ENCODE peak calls at places on chromosomes 11 and 22, in ten cellular contexts. One of them, this sample, is unnamed.

GRCh38 chr22:42879371-42880021 is 22.4 kb upstream of the ARFGAP3 start:
- DNase-seq in GM12878: no peak
- DNase-seq in activated CD8-positive, alpha-beta T cell treated with anti-CD3 and anti-CD28 coated beads for 36 hours: no peak
- DNase-seq in Peyer's patch: no peak
- DNase-seq in fibroblast of pulmonary artery: no peak
- DNase-seq in GM20000: no peak
- DNase-seq in activated B cell treated with CpG ODN at 0.5 μM for 24 hours: no peak
- DNase-seq in tibial artery: no peak
- DNase-seq in A549: no peak
- DNase-seq in cardiac fibroblast: no peak
- DNase-seq in this sample: no peak

GRCh38 chr11:16993495-16993894 is 20.7 kb downstream of the PLEKHA7 start:
- DNase-seq in GM12878: no peak
- DNase-seq in activated CD8-positive, alpha-beta T cell treated with anti-CD3 and anti-CD28 coated beads for 36 hours: no peak
- DNase-seq in Peyer's patch: no peak
- DNase-seq in fibroblast of pulmonary artery: no peak
- DNase-seq in GM20000: no peak
- DNase-seq in activated B cell treated with CpG ODN at 0.5 μM for 24 hours: no peak
- DNase-seq in tibial artery: no peak
- DNase-seq in A549: no peak
- DNase-seq in cardiac fibroblast: no peak
- DNase-seq in this sample: no peak

GRCh38 chr11:61149624-61150615 is 11.3 kb downstream of the VPS37C start:
- DNase-seq in GM12878: no peak
- DNase-seq in activated CD8-positive, alpha-beta T cell treated with anti-CD3 and anti-CD28 coated beads for 36 hours: no peak
- DNase-seq in Peyer's patch: no peak
- DNase-seq in fibroblast of pulmonary artery: peak; percentile 60
- DNase-seq in GM20000: no peak
- DNase-seq in activated B cell treated with CpG ODN at 0.5 μM for 24 hours: no peak
- DNase-seq in tibial artery: no peak
- DNase-seq in A549: no peak
- DNase-seq in cardiac fibroblast: peak; percentile 33
- DNase-seq in this sample: no peak

GRCh38 chr11:74321487-74322188 is 10.2 kb upstream of the P4HA3 start:
- DNase-seq in GM12878: no peak
- DNase-seq in activated CD8-positive, alpha-beta T cell treated with anti-CD3 and anti-CD28 coated beads for 36 hours: peak; percentile 42
- DNase-seq in Peyer's patch: no peak
- DNase-seq in fibroblast of pulmonary artery: peak; percentile 73
- DNase-seq in GM20000: peak; percentile 52
- DNase-seq in activated B cell treated with CpG ODN at 0.5 μM for 24 hours: no peak
- DNase-seq in tibial artery: peak; percentile 37
- DNase-seq in A549: no peak
- DNase-seq in cardiac fibroblast: peak; percentile 88
- DNase-seq in this sample: no peak

GRCh38 chr11:61820174-61820573 is 3.4 kb upstream of the FADS1 start:
- DNase-seq in GM12878: no peak
- DNase-seq in activated CD8-positive, alpha-beta T cell treated with anti-CD3 and anti-CD28 coated beads for 36 hours: no peak
- DNase-seq in Peyer's patch: no peak
- DNase-seq in fibroblast of pulmonary artery: no peak
- DNase-seq in GM20000: no peak
- DNase-seq in activated B cell treated with CpG ODN at 0.5 μM for 24 hours: no peak
- DNase-seq in tibial artery: no peak
- DNase-seq in A549: peak; percentile 55
- DNase-seq in cardiac fibroblast: peak; percentile 80
- DNase-seq in this sample: no peak

GRCh38 chr11:72491001-72491400 is 56.7 kb upstream of the CLPB start:
- DNase-seq in GM12878: no peak
- DNase-seq in activated CD8-positive, alpha-beta T cell treated with anti-CD3 and anti-CD28 coated beads for 36 hours: no peak
- DNase-seq in Peyer's patch: no peak
- DNase-seq in fibroblast of pulmonary artery: peak; percentile 52
- DNase-seq in GM20000: no peak
- DNase-seq in activated B cell treated with CpG ODN at 0.5 μM for 24 hours: no peak
- DNase-seq in tibial artery: no peak
- DNase-seq in A549: no peak
- DNase-seq in cardiac fibroblast: peak; percentile 36
- DNase-seq in this sample: no peak

GRCh38 chr22:39299829-39300178 is 19.6 kb downstream of the RPL3 start:
- DNase-seq in GM12878: peak; percentile 48
- DNase-seq in activated CD8-positive, alpha-beta T cell treated with anti-CD3 and anti-CD28 coated beads for 36 hours: no peak
- DNase-seq in Peyer's patch: peak; percentile 39
- DNase-seq in fibroblast of pulmonary artery: no peak
- DNase-seq in GM20000: peak; percentile 64
- DNase-seq in activated B cell treated with CpG ODN at 0.5 μM for 24 hours: no peak
- DNase-seq in tibial artery: peak; percentile 50
- DNase-seq in A549: no peak
- DNase-seq in cardiac fibroblast: peak; percentile 53
- DNase-seq in this sample: no peak

GRCh38 chr11:73801136-73801535 is 13.5 kb downstream of the MRPL48 start:
- DNase-seq in GM12878: no peak
- DNase-seq in activated CD8-positive, alpha-beta T cell treated with anti-CD3 and anti-CD28 coated beads for 36 hours: no peak
- DNase-seq in Peyer's patch: no peak
- DNase-seq in fibroblast of pulmonary artery: no peak
- DNase-seq in GM20000: no peak
- DNase-seq in activated B cell treated with CpG ODN at 0.5 μM for 24 hours: no peak
- DNase-seq in tibial artery: no peak
- DNase-seq in A549: no peak
- DNase-seq in cardiac fibroblast: no peak
- DNase-seq in this sample: no peak

GRCh38 chr11:9814108-9814507 is 150.2 kb downstream of the SWAP70 start:
- DNase-seq in GM12878: no peak
- DNase-seq in activated CD8-positive, alpha-beta T cell treated with anti-CD3 and anti-CD28 coated beads for 36 hours: no peak
- DNase-seq in Peyer's patch: no peak
- DNase-seq in fibroblast of pulmonary artery: no peak
- DNase-seq in GM20000: no peak
- DNase-seq in activated B cell treated with CpG ODN at 0.5 μM for 24 hours: no peak
- DNase-seq in tibial artery: no peak
- DNase-seq in A549: no peak
- DNase-seq in cardiac fibroblast: peak; percentile 27
- DNase-seq in this sample: no peak

GRCh38 chr22:37846433-37846832 is 2.3 kb upstream of the ANKRD54 start:
- DNase-seq in GM12878: no peak
- DNase-seq in activated CD8-positive, alpha-beta T cell treated with anti-CD3 and anti-CD28 coated beads for 36 hours: no peak
- DNase-seq in Peyer's patch: no peak
- DNase-seq in fibroblast of pulmonary artery: no peak
- DNase-seq in GM20000: no peak
- DNase-seq in activated B cell treated with CpG ODN at 0.5 μM for 24 hours: no peak
- DNase-seq in tibial artery: no peak
- DNase-seq in A549: no peak
- DNase-seq in cardiac fibroblast: no peak
- DNase-seq in this sample: no peak

GRCh38 chr22:18078329-18079041 is 695 bp downstream of the PEX26 start:
- DNase-seq in GM12878: no peak
- DNase-seq in activated CD8-positive, alpha-beta T cell treated with anti-CD3 and anti-CD28 coated beads for 36 hours: peak; percentile 65
- DNase-seq in Peyer's patch: peak; percentile 39
- DNase-seq in fibroblast of pulmonary artery: no peak
- DNase-seq in GM20000: no peak
- DNase-seq in activated B cell treated with CpG ODN at 0.5 μM for 24 hours: peak; percentile 32
- DNase-seq in tibial artery: no peak
- DNase-seq in A549: peak; percentile 23
- DNase-seq in cardiac fibroblast: no peak
- DNase-seq in this sample: no peak

GRCh38 chr22:29636751-29637150 is 33.3 kb downstream of the NF2 start:
- DNase-seq in GM12878: no peak
- DNase-seq in activated CD8-positive, alpha-beta T cell treated with anti-CD3 and anti-CD28 coated beads for 36 hours: no peak
- DNase-seq in Peyer's patch: no peak
- DNase-seq in fibroblast of pulmonary artery: no peak
- DNase-seq in GM20000: no peak
- DNase-seq in activated B cell treated with CpG ODN at 0.5 μM for 24 hours: no peak
- DNase-seq in tibial artery: no peak
- DNase-seq in A549: no peak
- DNase-seq in cardiac fibroblast: no peak
- DNase-seq in this sample: no peak

GRCh38 chr11:15158351-15159015 is 43.8 kb downstream of the INSC start:
- DNase-seq in GM12878: no peak
- DNase-seq in activated CD8-positive, alpha-beta T cell treated with anti-CD3 and anti-CD28 coated beads for 36 hours: no peak
- DNase-seq in Peyer's patch: no peak
- DNase-seq in fibroblast of pulmonary artery: peak; percentile 59
- DNase-seq in GM20000: no peak
- DNase-seq in activated B cell treated with CpG ODN at 0.5 μM for 24 hours: no peak
- DNase-seq in tibial artery: no peak
- DNase-seq in A549: no peak
- DNase-seq in cardiac fibroblast: peak; percentile 87
- DNase-seq in this sample: no peak

DNA sequence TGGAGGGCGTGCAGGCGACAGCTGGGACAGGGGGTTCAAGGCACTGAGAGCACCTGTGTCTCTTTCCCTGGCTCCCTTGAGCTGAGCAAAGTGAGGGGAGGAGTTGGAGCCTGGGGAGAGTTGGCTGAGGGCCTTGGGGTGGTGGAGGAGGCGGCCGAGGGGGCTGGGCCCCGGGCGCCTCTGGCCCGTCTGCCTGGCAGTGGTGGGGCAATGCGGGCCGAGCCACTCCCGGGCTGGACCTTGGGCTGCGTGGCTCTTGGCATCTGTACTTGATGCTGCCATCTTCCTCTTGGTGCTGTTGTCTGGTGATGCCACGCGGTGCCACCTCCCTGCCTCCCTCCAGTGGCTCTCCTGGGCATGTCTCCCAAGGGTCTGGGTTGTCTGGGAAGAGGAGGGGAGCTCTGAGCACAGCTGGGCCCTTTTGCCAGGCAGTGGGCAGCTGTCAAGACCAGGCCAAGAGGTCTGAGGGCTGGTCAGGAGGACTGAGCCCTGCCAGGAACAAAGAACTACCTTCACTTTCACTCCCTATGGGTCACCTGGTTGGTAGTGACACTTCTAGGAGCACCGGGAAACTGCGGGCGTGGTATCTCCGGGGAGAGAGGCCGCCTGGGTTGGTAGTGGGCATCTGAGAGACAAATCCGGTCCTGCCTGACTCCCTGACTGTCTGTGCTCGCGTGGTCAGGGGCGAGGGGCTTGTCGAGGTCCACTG is 1.3 kb downstream of the GRIK4 start:
- DNase-seq in GM12878: no peak
- DNase-seq in activated CD8-positive, alpha-beta T cell treated with anti-CD3 and anti-CD28 coated beads for 36 hours: no peak
- DNase-seq in Peyer's patch: no peak
- DNase-seq in fibroblast of pulmonary artery: no peak
- DNase-seq in GM20000: no peak
- DNase-seq in activated B cell treated with CpG ODN at 0.5 μM for 24 hours: no peak
- DNase-seq in tibial artery: no peak
- DNase-seq in A549: peak; percentile 25
- DNase-seq in cardiac fibroblast: no peak
- DNase-seq in this sample: peak; percentile 67
- TF ChIP-seq CTCF in GM12878: no peak
- TF ChIP-seq CTCF in activated CD8-positive, alpha-beta T cell treated with anti-CD3 and anti-CD28 coated beads for 36 hours: no peak
- TF ChIP-seq CTCF in Peyer's patch: no peak
- TF ChIP-seq CTCF in fibroblast of pulmonary artery: no peak
- TF ChIP-seq CTCF in GM20000: no peak
- TF ChIP-seq CTCF in activated B cell treated with CpG ODN at 0.5 μM for 24 hours: no peak
- TF ChIP-seq CTCF in tibial artery: no peak
- TF ChIP-seq CTCF in A549: no peak
- TF ChIP-seq CTCF in cardiac fibroblast: no peak
- TF ChIP-seq CTCF in this sample: no peak

DNA sequence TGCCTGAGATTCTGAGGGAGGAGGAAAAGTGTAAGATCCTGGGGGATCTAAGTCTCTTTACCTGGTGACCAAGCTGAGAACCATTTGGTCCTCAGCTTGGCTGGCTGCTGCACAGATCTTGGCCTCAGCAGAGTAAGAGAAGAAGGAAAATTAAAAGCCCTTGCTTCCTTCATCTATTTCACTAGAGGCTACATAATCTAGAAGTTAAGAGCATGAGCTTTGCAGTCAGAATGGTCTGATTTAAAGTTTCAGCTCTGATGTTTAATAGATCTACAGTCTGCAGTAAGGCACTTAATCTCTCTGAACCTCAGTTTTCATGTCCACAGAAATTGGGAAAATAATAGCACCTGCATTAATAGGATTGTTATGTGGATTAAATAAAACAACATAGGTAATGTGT is 3.1 kb upstream of the ZBTB16 start:
- DNase-seq in GM12878: no peak
- DNase-seq in activated CD8-positive, alpha-beta T cell treated with anti-CD3 and anti-CD28 coated beads for 36 hours: no peak
- DNase-seq in Peyer's patch: no peak
- DNase-seq in fibroblast of pulmonary artery: no peak
- DNase-seq in GM20000: no peak
- DNase-seq in activated B cell treated with CpG ODN at 0.5 μM for 24 hours: no peak
- DNase-seq in tibial artery: no peak
- DNase-seq in A549: no peak
- DNase-seq in cardiac fibroblast: no peak
- DNase-seq in this sample: no peak
- TF ChIP-seq CTCF in GM12878: no peak
- TF ChIP-seq CTCF in activated CD8-positive, alpha-beta T cell treated with anti-CD3 and anti-CD28 coated beads for 36 hours: no peak
- TF ChIP-seq CTCF in Peyer's patch: no peak
- TF ChIP-seq CTCF in fibroblast of pulmonary artery: no peak
- TF ChIP-seq CTCF in GM20000: no peak
- TF ChIP-seq CTCF in activated B cell treated with CpG ODN at 0.5 μM for 24 hours: no peak
- TF ChIP-seq CTCF in tibial artery: no peak
- TF ChIP-seq CTCF in A549: no peak
- TF ChIP-seq CTCF in cardiac fibroblast: no peak
- TF ChIP-seq CTCF in this sample: no peak

DNA sequence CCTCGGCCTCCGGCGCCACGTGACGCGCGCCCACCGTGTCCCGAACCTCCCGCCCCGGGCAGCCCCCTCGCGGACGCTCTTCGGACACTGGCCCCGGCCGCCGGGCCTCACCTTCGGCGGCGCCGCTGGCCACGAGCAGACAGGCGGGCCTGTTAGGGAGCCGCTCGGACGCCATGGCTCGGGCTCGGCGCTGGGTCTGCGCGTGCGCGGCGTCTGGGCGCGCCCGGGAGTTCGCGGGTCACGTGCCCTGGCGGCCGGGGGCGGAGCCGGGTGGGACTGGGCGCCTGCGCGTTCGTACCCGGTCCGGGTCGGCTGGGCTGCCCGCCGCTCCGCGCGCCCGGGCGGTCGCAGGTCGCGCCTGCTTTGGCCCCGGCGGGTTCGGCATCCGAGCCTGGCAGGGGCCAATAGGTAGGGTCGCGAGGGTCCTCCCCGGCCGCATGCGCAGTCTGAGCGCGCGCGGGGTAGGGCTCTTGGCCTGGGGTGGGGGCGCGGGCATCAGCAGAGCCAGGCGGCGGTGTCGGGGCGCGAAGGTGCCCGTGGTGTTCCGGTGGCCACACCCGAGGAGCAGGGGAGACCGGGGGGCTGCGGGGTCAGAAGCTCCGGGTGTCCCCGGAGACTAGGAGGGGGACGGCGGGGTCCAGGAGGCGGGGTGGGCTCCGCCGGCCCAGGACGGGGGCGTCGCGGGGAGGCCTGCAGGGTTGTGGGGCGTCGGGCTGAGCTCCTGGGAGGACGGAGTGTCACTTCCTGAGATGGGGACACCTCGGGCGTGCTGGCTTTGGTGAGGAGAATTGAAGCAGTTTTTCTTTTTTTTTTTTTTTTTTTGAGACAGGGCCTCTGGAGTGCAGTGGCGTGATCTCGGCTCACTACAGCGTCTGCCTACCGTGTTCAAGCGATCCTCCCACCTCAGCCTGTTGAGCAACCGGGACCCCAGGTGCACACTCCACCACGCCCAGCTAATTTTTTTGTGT is at the start of gene GATD1:
- DNase-seq in GM12878: peak; percentile 44
- DNase-seq in activated CD8-positive, alpha-beta T cell treated with anti-CD3 and anti-CD28 coated beads for 36 hours: peak; percentile 94
- DNase-seq in Peyer's patch: peak; percentile 88
- DNase-seq in fibroblast of pulmonary artery: peak; percentile 86
- DNase-seq in GM20000: peak; percentile 100
- DNase-seq in activated B cell treated with CpG ODN at 0.5 μM for 24 hours: peak; percentile 98
- DNase-seq in tibial artery: peak; percentile 85
- DNase-seq in A549: peak; percentile 96
- DNase-seq in cardiac fibroblast: peak; percentile 78
- DNase-seq in this sample: peak; percentile 97
- TF ChIP-seq CTCF in GM12878: no peak
- TF ChIP-seq CTCF in activated CD8-positive, alpha-beta T cell treated with anti-CD3 and anti-CD28 coated beads for 36 hours: no peak
- TF ChIP-seq CTCF in Peyer's patch: no peak
- TF ChIP-seq CTCF in fibroblast of pulmonary artery: no peak
- TF ChIP-seq CTCF in GM20000: no peak
- TF ChIP-seq CTCF in activated B cell treated with CpG ODN at 0.5 μM for 24 hours: no peak
- TF ChIP-seq CTCF in tibial artery: no peak
- TF ChIP-seq CTCF in A549: no peak
- TF ChIP-seq CTCF in cardiac fibroblast: no peak
- TF ChIP-seq CTCF in this sample: no peak

GRCh38 chr22:20566420-20567260 is 59.2 kb downstream of the MED15 start:
- DNase-seq in GM12878: no peak
- DNase-seq in activated CD8-positive, alpha-beta T cell treated with anti-CD3 and anti-CD28 coated beads for 36 hours: peak; percentile 69
- DNase-seq in Peyer's patch: peak; percentile 62
- DNase-seq in fibroblast of pulmonary artery: peak; percentile 64
- DNase-seq in GM20000: no peak
- DNase-seq in activated B cell treated with CpG ODN at 0.5 μM for 24 hours: no peak
- DNase-seq in tibial artery: no peak
- DNase-seq in A549: no peak
- DNase-seq in cardiac fibroblast: peak; percentile 80
- DNase-seq in this sample: no peak
- TF ChIP-seq CTCF in GM12878: no peak
- TF ChIP-seq CTCF in activated CD8-positive, alpha-beta T cell treated with anti-CD3 and anti-CD28 coated beads for 36 hours: no peak
- TF ChIP-seq CTCF in Peyer's patch: no peak
- TF ChIP-seq CTCF in fibroblast of pulmonary artery: no peak
- TF ChIP-seq CTCF in GM20000: no peak
- TF ChIP-seq CTCF in activated B cell treated with CpG ODN at 0.5 μM for 24 hours: no peak
- TF ChIP-seq CTCF in tibial artery: no peak
- TF ChIP-seq CTCF in A549: no peak
- TF ChIP-seq CTCF in cardiac fibroblast: no peak
- TF ChIP-seq CTCF in this sample: no peak

This sample was measured in type B pancreatic cell.